ENCODE peak calls at places on chromosomes 13 and 19, in five cellular contexts. One of them, this sample, is unnamed.

GRCh38 chr19:55173717-55174409 is 6.2 kb downstream of the SYT5 start:
- DNase-seq in fibroblast of mammary gland: peak
- DNase-seq in foreskin fibroblast: peak
- DNase-seq in colonic mucosa: peak
- DNase-seq in PC-3: peak
- DNase-seq in this sample: peak

GRCh38 chr13:37392389-37392788 is 206.2 kb downstream of the POSTN start:
- DNase-seq in fibroblast of mammary gland: no peak
- DNase-seq in foreskin fibroblast: no peak
- DNase-seq in colonic mucosa: no peak
- DNase-seq in PC-3: no peak
- DNase-seq in this sample: no peak

GRCh38 chr13:99980201-99981114 is 1.1 kb upstream of the ZIC2 start:
- DNase-seq in fibroblast of mammary gland: peak
- DNase-seq in foreskin fibroblast: peak
- DNase-seq in colonic mucosa: peak
- DNase-seq in PC-3: peak
- DNase-seq in this sample: peak

GRCh38 chr13:99658266-99658991 is 157.2 kb downstream of the TM9SF2 start:
- DNase-seq in fibroblast of mammary gland: peak
- DNase-seq in foreskin fibroblast: peak
- DNase-seq in colonic mucosa: peak
- DNase-seq in PC-3: peak
- DNase-seq in this sample: peak

GRCh38 chr13:75458696-75459422 is 23.1 kb downstream of the TBC1D4 start:
- DNase-seq in fibroblast of mammary gland: no peak
- DNase-seq in foreskin fibroblast: no peak
- DNase-seq in colonic mucosa: peak
- DNase-seq in PC-3: no peak
- DNase-seq in this sample: peak

GRCh38 chr13:79385694-79386093 is 20.4 kb downstream of the RBM26 start:
- DNase-seq in fibroblast of mammary gland: peak
- DNase-seq in foreskin fibroblast: no peak
- DNase-seq in colonic mucosa: no peak
- DNase-seq in PC-3: peak
- DNase-seq in this sample: no peak

GRCh38 chr13:73464758-73465628 is 406.2 kb downstream of the KLF5 start:
- DNase-seq in fibroblast of mammary gland: no peak
- DNase-seq in foreskin fibroblast: no peak
- DNase-seq in colonic mucosa: peak
- DNase-seq in PC-3: no peak
- DNase-seq in this sample: peak

GRCh38 chr13:109998030-109998429 is 211.6 kb upstream of the IRS2 start:
- DNase-seq in fibroblast of mammary gland: no peak
- DNase-seq in foreskin fibroblast: no peak
- DNase-seq in colonic mucosa: no peak
- DNase-seq in PC-3: no peak
- DNase-seq in this sample: no peak

GRCh38 chr13:21672811-21673591 is 2.1 kb downstream of the FGF9 start:
- DNase-seq in fibroblast of mammary gland: no peak
- DNase-seq in foreskin fibroblast: no peak
- DNase-seq in colonic mucosa: peak
- DNase-seq in PC-3: no peak
- DNase-seq in this sample: peak

GRCh38 chr19:51188227-51188559 is 36.7 kb upstream of the CD33 start:
- DNase-seq in fibroblast of mammary gland: no peak
- DNase-seq in foreskin fibroblast: no peak
- DNase-seq in colonic mucosa: no peak
- DNase-seq in PC-3: no peak
- DNase-seq in this sample: no peak

DNA sequence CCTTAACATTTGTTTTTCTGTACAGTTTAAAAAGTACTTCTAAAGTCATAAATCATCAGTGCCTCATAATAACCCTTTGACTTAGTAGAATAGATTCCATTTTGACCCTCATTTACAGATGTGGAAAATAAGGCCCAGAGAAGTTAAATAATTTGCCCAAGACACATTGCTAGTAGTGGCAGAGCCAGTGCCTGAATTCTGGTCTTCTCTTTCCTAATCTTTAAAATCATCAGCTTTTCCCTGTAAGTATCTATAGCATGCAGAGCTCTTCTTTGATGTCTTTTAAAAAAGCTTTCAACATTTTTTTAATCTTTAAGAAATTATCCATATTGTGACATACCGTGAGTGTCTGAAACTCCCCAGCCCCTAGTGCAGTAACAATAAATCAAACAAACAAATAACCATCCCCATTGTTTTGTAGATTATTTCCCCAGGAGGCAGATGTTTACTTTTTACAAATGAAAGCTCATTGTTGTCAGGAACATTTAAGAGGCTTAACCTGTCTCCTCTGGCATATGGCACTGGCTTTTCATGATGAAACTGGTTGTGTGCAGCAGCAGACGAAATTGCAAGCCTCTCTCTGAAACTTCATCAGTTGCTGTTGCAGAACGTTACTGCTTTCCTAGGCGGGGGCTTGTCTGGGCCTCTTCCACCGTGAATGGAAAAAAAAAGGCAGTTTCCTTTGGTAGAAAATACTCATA is 31.7 kb upstream of the PCDH8 start:
- DNase-seq in fibroblast of mammary gland: no peak
- DNase-seq in foreskin fibroblast: no peak
- DNase-seq in colonic mucosa: no peak
- DNase-seq in PC-3: no peak
- DNase-seq in this sample: no peak
- H3K4me3 ChIP-seq in fibroblast of mammary gland: no peak
- H3K4me3 ChIP-seq in foreskin fibroblast: no peak
- H3K4me3 ChIP-seq in colonic mucosa: no peak
- H3K4me3 ChIP-seq in PC-3: no peak
- H3K4me3 ChIP-seq in this sample: no peak

GRCh38 chr19:2425622-2426581 is 1.5 kb downstream of the TIMM13 start:
- DNase-seq in fibroblast of mammary gland: no peak
- DNase-seq in foreskin fibroblast: no peak
- DNase-seq in colonic mucosa: no peak
- DNase-seq in PC-3: no peak
- DNase-seq in this sample: no peak

GRCh38 chr19:2427323-2428026 is at the start of gene TIMM13:
- DNase-seq in fibroblast of mammary gland: peak
- DNase-seq in foreskin fibroblast: peak
- DNase-seq in colonic mucosa: peak
- DNase-seq in PC-3: peak
- DNase-seq in this sample: peak

GRCh38 chr19:2428027-2428690 is 773 bp upstream of the TIMM13 start:
- DNase-seq in fibroblast of mammary gland: peak
- DNase-seq in foreskin fibroblast: peak
- DNase-seq in colonic mucosa: peak
- DNase-seq in PC-3: no peak
- DNase-seq in this sample: peak

GRCh38 chr19:2424686-2425621 is 2.4 kb downstream of the TIMM13 start:
- DNase-seq in fibroblast of mammary gland: peak
- DNase-seq in foreskin fibroblast: peak
- DNase-seq in colonic mucosa: no peak
- DNase-seq in PC-3: peak
- DNase-seq in this sample: no peak

GRCh38 chr19:2426661-2427322 is 594 bp downstream of the TIMM13 start:
- DNase-seq in fibroblast of mammary gland: peak
- DNase-seq in foreskin fibroblast: peak
- DNase-seq in colonic mucosa: peak
- DNase-seq in PC-3: peak
- DNase-seq in this sample: peak
- TF ChIP-seq CTCF in fibroblast of mammary gland: no peak
- TF ChIP-seq CTCF in foreskin fibroblast: no peak
- TF ChIP-seq CTCF in colonic mucosa: no peak
- TF ChIP-seq CTCF in PC-3: no peak
- TF ChIP-seq CTCF in this sample: no peak

DNA sequence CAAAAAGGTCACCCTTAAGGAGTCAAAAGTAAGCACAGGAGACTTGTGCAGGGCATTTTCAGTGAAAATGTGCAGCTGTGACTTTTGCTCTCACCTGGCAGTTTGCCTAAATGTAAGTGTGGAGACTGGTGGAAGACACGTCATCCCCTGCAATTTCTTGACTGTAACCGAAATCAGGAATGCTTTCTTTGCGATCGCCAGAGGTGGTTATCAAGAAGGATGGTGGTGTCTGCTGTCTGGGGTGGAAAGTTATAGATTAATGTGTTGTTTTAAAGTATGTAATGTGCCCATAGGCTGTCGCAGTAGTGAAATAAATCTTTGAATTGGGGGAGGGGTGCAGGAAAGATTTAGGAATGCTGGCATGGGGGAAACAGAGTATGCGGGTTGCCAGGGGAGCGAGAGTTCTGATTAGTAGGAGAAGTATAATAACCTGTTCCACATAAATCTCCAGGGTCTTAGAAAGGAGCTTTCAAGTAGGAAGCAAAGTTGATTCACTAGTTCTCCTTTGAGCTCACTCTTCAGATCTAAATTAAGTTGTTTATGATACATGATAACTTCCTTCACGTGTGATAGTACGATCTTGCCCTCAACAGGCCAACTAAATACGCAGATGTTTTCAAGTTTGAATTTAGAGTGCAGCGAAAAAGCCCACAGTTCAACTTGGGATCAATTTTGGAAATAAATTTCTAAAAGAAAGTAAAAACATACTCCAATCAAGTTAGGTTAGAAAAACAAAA is 1520.0 kb upstream of the SLC10A2 start:
- DNase-seq in fibroblast of mammary gland: peak
- DNase-seq in foreskin fibroblast: no peak
- DNase-seq in colonic mucosa: peak
- DNase-seq in PC-3: peak
- DNase-seq in this sample: peak
- H3K4me3 ChIP-seq in fibroblast of mammary gland: no peak
- H3K4me3 ChIP-seq in foreskin fibroblast: no peak
- H3K4me3 ChIP-seq in colonic mucosa: peak
- H3K4me3 ChIP-seq in PC-3: peak
- H3K4me3 ChIP-seq in this sample: no peak

GRCh38 chr19:49920624-49921363 is 8.2 kb upstream of the ATF5 start:
- DNase-seq in fibroblast of mammary gland: no peak
- DNase-seq in foreskin fibroblast: no peak
- DNase-seq in colonic mucosa: no peak
- DNase-seq in PC-3: no peak
- DNase-seq in this sample: no peak

GRCh38 chr19:49918089-49918488 is 10.9 kb upstream of the ATF5 start:
- DNase-seq in fibroblast of mammary gland: no peak
- DNase-seq in foreskin fibroblast: no peak
- DNase-seq in colonic mucosa: no peak
- DNase-seq in PC-3: no peak
- DNase-seq in this sample: no peak

GRCh38 chr19:49915271-49915670 is 13.7 kb upstream of the ATF5 start:
- DNase-seq in fibroblast of mammary gland: no peak
- DNase-seq in foreskin fibroblast: no peak
- DNase-seq in colonic mucosa: no peak
- DNase-seq in PC-3: no peak
- DNase-seq in this sample: no peak

GRCh38 chr19:49913720-49914119 is 15.3 kb upstream of the ATF5 start:
- DNase-seq in fibroblast of mammary gland: no peak
- DNase-seq in foreskin fibroblast: no peak
- DNase-seq in colonic mucosa: no peak
- DNase-seq in PC-3: no peak
- DNase-seq in this sample: no peak

GRCh38 chr19:49916839-49917733 is 11.9 kb upstream of the ATF5 start:
- DNase-seq in fibroblast of mammary gland: peak
- DNase-seq in foreskin fibroblast: no peak
- DNase-seq in colonic mucosa: no peak
- DNase-seq in PC-3: no peak
- DNase-seq in this sample: no peak
- TF ChIP-seq CTCF in fibroblast of mammary gland: no peak
- TF ChIP-seq CTCF in foreskin fibroblast: no peak
- TF ChIP-seq CTCF in colonic mucosa: no peak
- TF ChIP-seq CTCF in PC-3: peak
- TF ChIP-seq CTCF in this sample: no peak

This sample was measured in mucosa of descending colon.